ENCODE peak calls at places on chromosomes 12 and 14, in five cellular contexts. P, L, D, J and R are unnamed samples.

GRCh38 chr14:98103705-98104104 is 1168.3 kb downstream of the BCL11B start:
- DNase-seq in P (no peak), L (no peak), D (no peak), J (no peak), R (no peak)

GRCh38 chr14:97185186-97185585 is 388.0 kb downstream of the VRK1 start:
- DNase-seq in P (no peak), L (no peak), D (no peak), J (no peak), R (no peak)

GRCh38 chr12:40207551-40207950 is 17.2 kb upstream of the LRRK2 start:
- DNase-seq in P (no peak), L (no peak), D (no peak), J (no peak), R (no peak)

GRCh38 chr14:105050551-105050897 is 14.7 kb downstream of the GPR132 start:
- DNase-seq in P (no peak), L (peak), D (no peak), J (no peak), R (no peak)

GRCh38 chr12:62966990-62967506 is 32.1 kb upstream of the PPM1H start:
- DNase-seq in P (no peak), L (no peak), D (no peak), J (no peak), R (no peak)

GRCh38 chr14:64232095-64232830 is 61.9 kb downstream of the ESR2 start:
- DNase-seq in P (no peak), L (peak), D (no peak), J (no peak), R (no peak)

GRCh38 chr12:14723763-14724162 is 27.4 kb upstream of the GUCY2C start:
- DNase-seq in P (peak), L (peak), D (no peak), J (no peak), R (no peak)

GRCh38 chr12:91986084-91986483 is 159.6 kb downstream of the BTG1 start:
- DNase-seq in P (no peak), L (no peak), D (no peak), J (no peak), R (no peak)

GRCh38 chr14:70822706-70823185 is 13.4 kb upstream of the MAP3K9 start:
- DNase-seq in P (no peak), L (no peak), D (no peak), J (no peak), R (no peak)

GRCh38 chr14:23633160-23633701 is 2.9 kb upstream of the DHRS2 start:
- DNase-seq in P (no peak), L (no peak), D (no peak), J (no peak), R (no peak)

GRCh38 chr14:50064993-50065392 is 51.4 kb downstream of the VCPKMT start:
- DNase-seq in P (peak), L (peak), D (no peak), J (no peak), R (no peak)

GRCh38 chr12:117671734-117672133 is 297.1 kb downstream of the KSR2 start:
- DNase-seq in P (no peak), L (peak), D (no peak), J (no peak), R (peak)

GRCh38 chr14:69868363-69868963 is 10.8 kb upstream of the SMOC1 start:
- DNase-seq in P (no peak), L (no peak), D (no peak), J (no peak), R (no peak)

GRCh38 chr12:126776047-126776446 is 1490.9 kb upstream of the TMEM132C start:
- DNase-seq in P (no peak), L (no peak), D (no peak), J (no peak), R (no peak)

GRCh38 chr14:24513009-24513408 is 4.9 kb upstream of the CMA1 start:
- DNase-seq in P (no peak), L (no peak), D (no peak), J (no peak), R (no peak)

GRCh38 chr12:29320295-29321090 is 60.5 kb downstream of the ERGIC2 start:
- DNase-seq in P (no peak), L (peak), D (no peak), J (no peak), R (no peak)

GRCh38 chr12:54126696-54127537 is 61.9 kb downstream of the SMUG1 start:
- DNase-seq in P (no peak), L (peak), D (no peak), J (no peak), R (no peak)

GRCh38 chr14:77148510-77149231 is 7.1 kb upstream of the ZDHHC22 start:
- DNase-seq in P (no peak), L (no peak), D (no peak), J (no peak), R (peak)

GRCh38 chr12:27324452-27324999 is 8.1 kb upstream of the BMAL2 start:
- DNase-seq in P (no peak), L (no peak), D (no peak), J (no peak), R (no peak)

GRCh38 chr12:113310489-113310888 is 24.4 kb downstream of the SLC8B1 start:
- DNase-seq in P (no peak), L (no peak), D (no peak), J (no peak), R (no peak)

GRCh38 chr12:52059582-52060497 is 8.6 kb downstream of the NR4A1 start:
- DNase-seq in P (peak), L (no peak), D (no peak), J (no peak), R (no peak)

GRCh38 chr12:70831538-70831937 is 89.0 kb downstream of the PTPRR start:
- DNase-seq in P (no peak), L (no peak), D (no peak), J (no peak), R (no peak)

GRCh38 chr14:30177776-30178175 is 250.1 kb upstream of the PRKD1 start:
- DNase-seq in P (no peak), L (no peak), D (no peak), J (no peak), R (no peak)

GRCh38 chr14:76844223-76844622 is 18.0 kb downstream of the LRRC74A start:
- DNase-seq in P (peak), L (no peak), D (no peak), J (no peak), R (no peak)

GRCh38 chr14:90513151-90514014 is 116.6 kb downstream of the CALM1 start:
- DNase-seq in P (no peak), L (peak), D (peak), J (no peak), R (no peak)

GRCh38 chr12:46219892-46220655 is 48.8 kb downstream of the SLC38A1 start:
- DNase-seq in P (peak), L (peak), D (no peak), J (no peak), R (no peak)